ENCODE peak calls at places on chromosomes 1 and 21, in six cellular contexts. One of them, this sample, is unnamed.

GRCh38 chr1:52153898-52154297 is 12.0 kb downstream of the ZFYVE9 start:
- DNase-seq in K562: no peak
- DNase-seq in GM12891: no peak
- DNase-seq in HepG2: no peak
- DNase-seq in H1: no peak
- DNase-seq in GM12878: no peak
- DNase-seq in this sample: no peak

GRCh38 chr1:229552732-229553131 is 5.8 kb downstream of the ABCB10 start:
- DNase-seq in K562: no peak
- DNase-seq in GM12891: no peak
- DNase-seq in HepG2: no peak
- DNase-seq in H1: no peak
- DNase-seq in GM12878: no peak
- DNase-seq in this sample: no peak

GRCh38 chr1:12057382-12057781 is 5.7 kb upstream of the TNFRSF8 start:
- DNase-seq in K562: no peak
- DNase-seq in GM12891: no peak
- DNase-seq in HepG2: no peak
- DNase-seq in H1: no peak
- DNase-seq in GM12878: no peak
- DNase-seq in this sample: no peak

GRCh38 chr1:234139966-234140365 is 233.3 kb upstream of the COA6 start:
- DNase-seq in K562: no peak
- DNase-seq in GM12891: no peak
- DNase-seq in HepG2: peak
- DNase-seq in H1: no peak
- DNase-seq in GM12878: no peak
- DNase-seq in this sample: no peak

GRCh38 chr1:29282924-29283803 is 46.8 kb downstream of the PTPRU start:
- DNase-seq in K562: peak
- DNase-seq in GM12891: no peak
- DNase-seq in HepG2: peak
- DNase-seq in H1: peak
- DNase-seq in GM12878: no peak
- DNase-seq in this sample: no peak

GRCh38 chr1:184858288-184858687 is 103.6 kb upstream of the EDEM3 start:
- DNase-seq in K562: no peak
- DNase-seq in GM12891: no peak
- DNase-seq in HepG2: no peak
- DNase-seq in H1: no peak
- DNase-seq in GM12878: no peak
- DNase-seq in this sample: no peak

GRCh38 chr1:234413975-234414374 is 40.7 kb downstream of the COA6 start:
- DNase-seq in K562: no peak
- DNase-seq in GM12891: no peak
- DNase-seq in HepG2: no peak
- DNase-seq in H1: no peak
- DNase-seq in GM12878: no peak
- DNase-seq in this sample: no peak

GRCh38 chr1:237873487-237873927 is 17.2 kb downstream of the ZP4 start:
- DNase-seq in K562: no peak
- DNase-seq in GM12891: no peak
- DNase-seq in HepG2: no peak
- DNase-seq in H1: peak
- DNase-seq in GM12878: no peak
- DNase-seq in this sample: no peak

GRCh38 chr1:228007054-228007800 is 429 bp downstream of the WNT3A start:
- DNase-seq in K562: no peak
- DNase-seq in GM12891: no peak
- DNase-seq in HepG2: no peak
- DNase-seq in H1: no peak
- DNase-seq in GM12878: no peak
- DNase-seq in this sample: no peak

GRCh38 chr1:151720974-151721787 is at the start of gene RIIAD1:
- DNase-seq in K562: peak
- DNase-seq in GM12891: peak
- DNase-seq in HepG2: no peak
- DNase-seq in H1: no peak
- DNase-seq in GM12878: no peak
- DNase-seq in this sample: peak

GRCh38 chr1:210882414-210883221 is 251.3 kb downstream of the KCNH1 start:
- DNase-seq in K562: no peak
- DNase-seq in GM12891: no peak
- DNase-seq in HepG2: no peak
- DNase-seq in H1: no peak
- DNase-seq in GM12878: no peak
- DNase-seq in this sample: no peak

GRCh38 chr1:155320661-155321576 is at the start of gene RUSC1:
- DNase-seq in K562: peak
- DNase-seq in GM12891: peak
- DNase-seq in HepG2: no peak
- DNase-seq in H1: peak
- DNase-seq in GM12878: no peak
- DNase-seq in this sample: no peak

GRCh38 chr1:221117548-221117951 is 238.3 kb downstream of the HLX start:
- DNase-seq in K562: no peak
- DNase-seq in GM12891: no peak
- DNase-seq in HepG2: no peak
- DNase-seq in H1: no peak
- DNase-seq in GM12878: no peak
- DNase-seq in this sample: no peak

GRCh38 chr1:28111157-28111556 is 22.7 kb upstream of the EYA3 start:
- DNase-seq in K562: no peak
- DNase-seq in GM12891: no peak
- DNase-seq in HepG2: no peak
- DNase-seq in H1: no peak
- DNase-seq in GM12878: no peak
- DNase-seq in this sample: no peak

GRCh38 chr1:66521736-66522365 is 12.1 kb upstream of the SGIP1 start:
- DNase-seq in K562: no peak
- DNase-seq in GM12891: no peak
- DNase-seq in HepG2: no peak
- DNase-seq in H1: no peak
- DNase-seq in GM12878: no peak
- DNase-seq in this sample: no peak

GRCh38 chr21:33434770-33435360 is 31.7 kb downstream of the IFNGR2 start:
- DNase-seq in K562: peak
- DNase-seq in GM12891: peak
- DNase-seq in HepG2: no peak
- DNase-seq in H1: no peak
- DNase-seq in GM12878: peak
- DNase-seq in this sample: peak

GRCh38 chr1:53369034-53369750 is 41.3 kb upstream of the LRP8 start:
- DNase-seq in K562: no peak
- DNase-seq in GM12891: no peak
- DNase-seq in HepG2: no peak
- DNase-seq in H1: peak
- DNase-seq in GM12878: no peak
- DNase-seq in this sample: no peak

GRCh38 chr1:244954358-244954757 is 90.0 kb upstream of the HNRNPU start:
- DNase-seq in K562: no peak
- DNase-seq in GM12891: no peak
- DNase-seq in HepG2: no peak
- DNase-seq in H1: peak
- DNase-seq in GM12878: no peak
- DNase-seq in this sample: no peak

GRCh38 chr1:182668633-182669032 is 15.8 kb downstream of the RGS8 start:
- DNase-seq in K562: no peak
- DNase-seq in GM12891: no peak
- DNase-seq in HepG2: no peak
- DNase-seq in H1: no peak
- DNase-seq in GM12878: no peak
- DNase-seq in this sample: no peak

GRCh38 chr1:17185485-17185860 is 19.5 kb upstream of the PADI1 start:
- DNase-seq in K562: no peak
- DNase-seq in GM12891: no peak
- DNase-seq in HepG2: no peak
- DNase-seq in H1: no peak
- DNase-seq in GM12878: no peak
- DNase-seq in this sample: no peak
- TF ChIP-seq POLR2A in K562: no peak
- TF ChIP-seq POLR2A in GM12891: no peak
- TF ChIP-seq POLR2A in HepG2: no peak
- TF ChIP-seq POLR2A in H1: no peak
- TF ChIP-seq POLR2A in GM12878: no peak
- TF ChIP-seq POLR2A in this sample: no peak

DNA sequence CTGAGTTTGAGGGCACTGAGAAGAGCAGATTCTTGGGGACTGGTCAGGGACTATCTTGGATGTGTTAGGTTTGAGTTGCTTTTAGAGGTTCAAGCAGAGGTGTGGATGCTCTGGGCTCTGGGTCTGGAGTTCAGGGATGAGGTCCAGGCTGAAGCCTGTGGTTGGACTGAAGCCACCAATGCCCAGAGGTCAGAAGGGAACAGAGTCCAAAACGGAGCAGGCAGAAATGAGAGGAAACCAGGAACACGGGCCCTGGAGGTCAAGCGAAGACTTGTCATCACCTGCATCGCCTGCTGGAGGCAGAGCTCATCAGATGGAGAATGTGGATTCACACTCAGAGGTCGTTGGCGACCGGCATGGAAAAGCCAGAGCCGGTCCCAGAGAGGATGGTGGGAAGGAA is 129.6 kb upstream of the TMEM51 start:
- DNase-seq in K562: no peak
- DNase-seq in GM12891: no peak
- DNase-seq in HepG2: no peak
- DNase-seq in H1: no peak
- DNase-seq in GM12878: no peak
- DNase-seq in this sample: no peak
- TF ChIP-seq TAF1 in K562: no peak
- TF ChIP-seq TAF1 in GM12891: no peak
- TF ChIP-seq TAF1 in HepG2: no peak
- TF ChIP-seq TAF1 in H1: no peak
- TF ChIP-seq TAF1 in GM12878: no peak
- TF ChIP-seq TAF1 in this sample: no peak

GRCh38 chr1:156664949-156665411 is 12.2 kb downstream of the NES start:
- DNase-seq in K562: peak
- DNase-seq in GM12891: peak
- DNase-seq in HepG2: peak
- DNase-seq in H1: peak
- DNase-seq in GM12878: no peak
- DNase-seq in this sample: peak

GRCh38 chr1:156665539-156665938 is 11.7 kb downstream of the NES start:
- DNase-seq in K562: no peak
- DNase-seq in GM12891: no peak
- DNase-seq in HepG2: no peak
- DNase-seq in H1: no peak
- DNase-seq in GM12878: no peak
- DNase-seq in this sample: no peak

GRCh38 chr1:156663178-156663577 is 14.0 kb downstream of the NES start:
- DNase-seq in K562: peak
- DNase-seq in GM12891: no peak
- DNase-seq in HepG2: no peak
- DNase-seq in H1: no peak
- DNase-seq in GM12878: no peak
- DNase-seq in this sample: no peak

GRCh38 chr1:156662588-156663055 is 14.6 kb downstream of the NES start:
- DNase-seq in K562: no peak
- DNase-seq in GM12891: no peak
- DNase-seq in HepG2: no peak
- DNase-seq in H1: no peak
- DNase-seq in GM12878: no peak
- DNase-seq in this sample: no peak

GRCh38 chr1:156664046-156664948 is 12.9 kb downstream of the NES start:
- DNase-seq in K562: no peak
- DNase-seq in GM12891: no peak
- DNase-seq in HepG2: peak
- DNase-seq in H1: peak
- DNase-seq in GM12878: no peak
- DNase-seq in this sample: no peak
- TF ChIP-seq POLR2AphosphoS5 in K562: no peak
- TF ChIP-seq POLR2AphosphoS5 in GM12891: no peak
- TF ChIP-seq POLR2AphosphoS5 in HepG2: no peak
- TF ChIP-seq POLR2AphosphoS5 in H1: no peak
- TF ChIP-seq POLR2AphosphoS5 in GM12878: no peak
- TF ChIP-seq POLR2AphosphoS5 in this sample: peak

GRCh38 chr1:83919872-83920271 is 79.1 kb downstream of the TTLL7 start:
- DNase-seq in K562: no peak
- DNase-seq in GM12891: no peak
- DNase-seq in HepG2: no peak
- DNase-seq in H1: no peak
- DNase-seq in GM12878: no peak
- DNase-seq in this sample: no peak
- TF ChIP-seq POLR2A in K562: no peak
- TF ChIP-seq POLR2A in GM12891: no peak
- TF ChIP-seq POLR2A in HepG2: no peak
- TF ChIP-seq POLR2A in H1: no peak
- TF ChIP-seq POLR2A in GM12878: no peak
- TF ChIP-seq POLR2A in this sample: no peak

GRCh38 chr1:14738235-14738634 is 139.8 kb downstream of the KAZN start:
- DNase-seq in K562: no peak
- DNase-seq in GM12891: no peak
- DNase-seq in HepG2: no peak
- DNase-seq in H1: no peak
- DNase-seq in GM12878: no peak
- DNase-seq in this sample: no peak
- TF ChIP-seq TAF1 in K562: no peak
- TF ChIP-seq TAF1 in GM12891: no peak
- TF ChIP-seq TAF1 in HepG2: no peak
- TF ChIP-seq TAF1 in H1: no peak
- TF ChIP-seq TAF1 in GM12878: no peak
- TF ChIP-seq TAF1 in this sample: no peak

GRCh38 chr1:55604749-55605148 is 389.6 kb upstream of the USP24 start:
- DNase-seq in K562: no peak
- DNase-seq in GM12891: no peak
- DNase-seq in HepG2: no peak
- DNase-seq in H1: no peak
- DNase-seq in GM12878: no peak
- DNase-seq in this sample: no peak
- TF ChIP-seq POLR2AphosphoS5 in K562: no peak
- TF ChIP-seq POLR2AphosphoS5 in GM12891: no peak
- TF ChIP-seq POLR2AphosphoS5 in HepG2: no peak
- TF ChIP-seq POLR2AphosphoS5 in H1: no peak
- TF ChIP-seq POLR2AphosphoS5 in GM12878: no peak
- TF ChIP-seq POLR2AphosphoS5 in this sample: no peak

GRCh38 chr1:225813250-225813964 is 3.5 kb downstream of the EPHX1 start:
- DNase-seq in K562: peak
- DNase-seq in GM12891: no peak
- DNase-seq in HepG2: peak
- DNase-seq in H1: no peak
- DNase-seq in GM12878: no peak
- DNase-seq in this sample: no peak
- TF ChIP-seq POLR2A in K562: no peak
- TF ChIP-seq POLR2A in GM12891: no peak
- TF ChIP-seq POLR2A in HepG2: peak
- TF ChIP-seq POLR2A in H1: no peak
- TF ChIP-seq POLR2A in GM12878: no peak
- TF ChIP-seq POLR2A in this sample: no peak

DNA sequence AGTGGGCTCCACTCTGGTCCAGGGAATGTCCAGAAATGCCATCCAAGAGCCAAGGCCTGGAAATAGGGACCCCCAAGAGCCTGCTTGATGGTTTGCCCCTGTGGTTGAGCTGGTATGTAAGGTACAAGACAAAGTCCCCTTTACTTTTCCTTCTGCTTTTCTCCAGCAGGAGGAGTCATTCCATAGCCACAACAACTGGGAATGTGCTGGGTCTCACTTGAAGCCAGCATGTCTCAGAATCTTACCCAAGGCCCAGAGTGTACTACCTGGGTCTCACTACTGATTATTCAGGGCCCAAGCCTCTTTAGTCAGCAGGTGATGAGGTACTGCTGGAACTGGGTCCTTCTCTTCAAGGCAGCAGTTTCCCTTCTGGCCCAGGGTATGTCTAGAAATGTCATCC is 62.1 kb upstream of the CD55 start:
- DNase-seq in K562: no peak
- DNase-seq in GM12891: no peak
- DNase-seq in HepG2: peak
- DNase-seq in H1: no peak
- DNase-seq in GM12878: no peak
- DNase-seq in this sample: no peak
- TF ChIP-seq TAF1 in K562: no peak
- TF ChIP-seq TAF1 in GM12891: no peak
- TF ChIP-seq TAF1 in HepG2: no peak
- TF ChIP-seq TAF1 in H1: no peak
- TF ChIP-seq TAF1 in GM12878: no peak
- TF ChIP-seq TAF1 in this sample: no peak

This sample was measured in GM12892.